ENCODE peak calls at places on chromosomes 7 and 10, in ten cellular contexts. I, F, R, Q, V, H, T, N, C and J are unnamed samples.
A peak's percentile ranks its signal among the peaks of the same experiment; 100 is the strongest.

GRCh38 chr10:124686707-124687376 is 57.3 kb downstream of the FAM53B start:
- DNase-seq in I (no peak), F (peak; percentile 29), R (peak; percentile 76), Q (no peak), V (no peak), H (no peak), T (no peak), N (no peak), C (no peak), J (no peak)

GRCh38 chr10:69972951-69973350 is 79.7 kb upstream of the MACROH2A2 start:
- DNase-seq in I (no peak), F (no peak), R (no peak), Q (no peak), V (no peak), H (no peak), T (no peak), N (no peak), C (no peak), J (no peak)

GRCh38 chr7:51316666-51317581 is at the start of gene COBL:
- DNase-seq in I (peak; percentile 28), F (peak; percentile 47), R (no peak), Q (no peak), V (peak; percentile 3), H (no peak), T (no peak), N (peak; percentile 56), C (no peak), J (peak; percentile 17)

GRCh38 chr7:87263537-87263936 is 44.0 kb upstream of the TMEM243 start:
- DNase-seq in I (no peak), F (no peak), R (no peak), Q (no peak), V (no peak), H (no peak), T (no peak), N (no peak), C (no peak), J (no peak)

GRCh38 chr7:130881799-130882141 is 147.8 kb upstream of the KLF14 start:
- DNase-seq in I (no peak), F (no peak), R (no peak), Q (no peak), V (no peak), H (no peak), T (no peak), N (no peak), C (no peak), J (no peak)

GRCh38 chr10:132107211-132107946 is 41.6 kb downstream of the JAKMIP3 start:
- DNase-seq in I (no peak), F (no peak), R (no peak), Q (no peak), V (no peak), H (no peak), T (no peak), N (no peak), C (no peak), J (no peak)

GRCh38 chr10:124741281-124741921 is 2.8 kb downstream of the FAM53B start:
- DNase-seq in I (peak; percentile 84), F (peak; percentile 84), R (peak; percentile 90), Q (peak; percentile 71), V (peak; percentile 86), H (peak; percentile 67), T (no peak), N (peak; percentile 80), C (peak; percentile 74), J (peak; percentile 84)

GRCh38 chr10:22486431-22486830 is 141.1 kb downstream of the SPAG6 start:
- DNase-seq in I (no peak), F (no peak), R (no peak), Q (no peak), V (no peak), H (no peak), T (no peak), N (no peak), C (no peak), J (no peak)

GRCh38 chr7:137628211-137628610 is 218.6 kb downstream of the DGKI start:
- DNase-seq in I (no peak), F (no peak), R (no peak), Q (no peak), V (no peak), H (no peak), T (no peak), N (no peak), C (no peak), J (no peak)

GRCh38 chr10:57579926-57580325 is 687.8 kb downstream of the IPMK start:
- DNase-seq in I (no peak), F (no peak), R (no peak), Q (peak; percentile 60), V (peak; percentile 24), H (no peak), T (no peak), N (no peak), C (no peak), J (peak; percentile 13)

GRCh38 chr7:16644624-16644986 is 949 bp downstream of the ANKMY2 start:
- DNase-seq in I (peak; percentile 18), F (peak; percentile 51), R (peak; percentile 59), Q (peak; percentile 71), V (peak; percentile 37), H (peak; percentile 46), T (no peak), N (peak; percentile 50), C (peak; percentile 71), J (peak; percentile 11)

GRCh38 chr10:99921948-99922347 is 87.8 kb downstream of the DNMBP start:
- DNase-seq in I (no peak), F (no peak), R (no peak), Q (peak; percentile 31), V (no peak), H (no peak), T (no peak), N (no peak), C (no peak), J (no peak)

GRCh38 chr10:69681436-69681835 is 51.4 kb downstream of the FAM241B start:
- DNase-seq in I (no peak), F (no peak), R (no peak), Q (no peak), V (no peak), H (no peak), T (no peak), N (no peak), C (no peak), J (no peak)

GRCh38 chr10:22252801-22253577 is 35.2 kb upstream of the EBLN1 start:
- DNase-seq in I (peak; percentile 63), F (peak; percentile 50), R (peak; percentile 54), Q (no peak), V (no peak), H (peak; percentile 21), T (no peak), N (no peak), C (peak; percentile 61), J (peak; percentile 39)

GRCh38 chr7:4631664-4632171 is 50.4 kb upstream of the FOXK1 start:
- DNase-seq in I (no peak), F (peak; percentile 82), R (peak; percentile 84), Q (peak; percentile 96), V (peak; percentile 96), H (no peak), T (peak; percentile 50), N (peak; percentile 48), C (no peak), J (peak; percentile 8)
- TF ChIP-seq CTCF in I (no peak), F (peak; percentile 73), R (peak; percentile 52), Q (peak; percentile 86), V (peak; percentile 76), H (no peak), T (peak; percentile 66), N (no peak), C (no peak), J (no peak)

GRCh38 chr7:154640266-154640865 is 362.6 kb downstream of the PAXIP1 start:
- DNase-seq in I (no peak), F (no peak), R (no peak), Q (no peak), V (no peak), H (no peak), T (no peak), N (no peak), C (no peak), J (peak; percentile 36)
- TF ChIP-seq CTCF in I (no peak), F (no peak), R (no peak), Q (no peak), V (no peak), H (no peak), T (no peak), N (no peak), C (no peak), J (no peak)

GRCh38 chr7:74713567-74713966 is 56.0 kb downstream of the GTF2I start:
- DNase-seq in I (no peak), F (no peak), R (no peak), Q (no peak), V (no peak), H (no peak), T (no peak), N (no peak), C (no peak), J (no peak)

GRCh38 chr7:74707216-74707615 is 49.7 kb downstream of the GTF2I start:
- DNase-seq in I (no peak), F (no peak), R (no peak), Q (no peak), V (no peak), H (no peak), T (no peak), N (no peak), C (no peak), J (no peak)

GRCh38 chr7:74708569-74709275 is 51.2 kb downstream of the GTF2I start:
- DNase-seq in I (no peak), F (no peak), R (no peak), Q (no peak), V (peak; percentile 13), H (no peak), T (no peak), N (no peak), C (no peak), J (no peak)

DNA sequence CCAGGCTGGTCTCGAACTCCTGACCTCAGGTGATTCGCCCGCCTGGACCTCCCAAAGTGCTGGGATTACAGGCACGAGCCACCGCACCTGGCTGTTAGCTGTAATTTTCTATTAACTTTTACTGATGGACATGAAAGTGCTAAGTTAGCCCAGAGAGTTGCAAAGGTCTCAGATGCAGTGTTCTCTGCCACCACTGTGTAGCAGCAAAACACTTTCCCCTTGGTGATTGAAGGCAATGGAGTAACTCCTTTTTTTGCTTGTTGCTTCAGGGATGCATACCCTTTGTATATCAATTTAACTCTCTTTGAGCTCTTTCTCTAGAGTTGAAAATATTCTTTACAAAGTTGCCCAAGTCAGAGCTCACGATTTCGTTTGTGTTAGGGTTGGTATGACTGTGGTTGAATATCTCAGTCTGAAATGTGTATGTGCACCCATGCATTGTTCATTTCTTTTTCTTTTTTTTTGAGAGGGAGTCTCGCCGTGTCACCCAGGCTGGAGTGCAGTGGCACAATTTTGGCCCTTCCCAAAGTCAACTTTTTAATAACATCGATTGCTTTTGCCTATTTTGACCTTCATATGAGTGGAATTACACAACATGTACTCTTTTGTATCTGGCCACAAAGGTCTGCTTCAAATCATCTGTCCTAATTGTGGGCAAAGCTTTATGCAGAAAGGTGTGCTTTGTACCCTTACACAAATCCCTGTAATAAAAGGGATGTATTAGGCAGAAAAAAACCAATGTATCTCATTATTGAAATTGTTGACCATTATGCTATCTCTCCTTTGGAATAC is 52.6 kb downstream of the GTF2I start:
- DNase-seq in I (no peak), F (no peak), R (no peak), Q (peak; percentile 38), V (peak; percentile 4), H (no peak), T (no peak), N (no peak), C (no peak), J (no peak)
- TF ChIP-seq CTCF in I (peak; percentile 4), F (no peak), R (no peak), Q (no peak), V (no peak), H (no peak), T (no peak), N (no peak), C (peak; percentile 26), J (no peak)

GRCh38 chr10:111319866-111320265 is 243.0 kb downstream of the ADRA2A start:
- DNase-seq in I (no peak), F (no peak), R (no peak), Q (no peak), V (no peak), H (no peak), T (no peak), N (no peak), C (no peak), J (no peak)

GRCh38 chr10:111323567-111323966 is 246.7 kb downstream of the ADRA2A start:
- DNase-seq in I (no peak), F (no peak), R (no peak), Q (peak; percentile 3), V (peak; percentile 0), H (no peak), T (no peak), N (no peak), C (no peak), J (no peak)
- TF ChIP-seq CTCF in I (no peak), F (peak; percentile 13), R (no peak), Q (no peak), V (no peak), H (no peak), T (no peak), N (no peak), C (no peak), J (no peak)